ENCODE peak calls at places on chromosome 22, in seven cellular contexts. O, S, V, N, F, K and I are unnamed samples.

GRCh38 chr22:37643225-37643847 is 3.9 kb downstream of the SH3BP1 start:
- DNase-seq in O (peak), S (peak), V (peak), N (peak), F (peak), K (no peak), I (peak)

GRCh38 chr22:35517769-35518530 is 22.7 kb upstream of the RASD2 start:
- DNase-seq in O (no peak), S (no peak), V (no peak), N (no peak), F (no peak), K (no peak), I (no peak)

GRCh38 chr22:41940853-41941765 is 5.8 kb downstream of the CENPM start:
- DNase-seq in O (peak), S (peak), V (peak), N (peak), F (peak), K (peak), I (no peak)

GRCh38 chr22:17112491-17113042 is 8.6 kb downstream of the TMEM121B start:
- DNase-seq in O (no peak), S (no peak), V (no peak), N (no peak), F (no peak), K (no peak), I (no peak)

GRCh38 chr22:24093855-24094254 is 82.8 kb downstream of the CABIN1 start:
- DNase-seq in O (no peak), S (no peak), V (no peak), N (no peak), F (no peak), K (no peak), I (no peak)

GRCh38 chr22:17106785-17107546 is 14.2 kb downstream of the TMEM121B start:
- DNase-seq in O (no peak), S (peak), V (no peak), N (no peak), F (no peak), K (no peak), I (no peak)

GRCh38 chr22:16824718-16825687 is at the start of gene XKR3:
- DNase-seq in O (no peak), S (peak), V (no peak), N (no peak), F (no peak), K (no peak), I (no peak)

GRCh38 chr22:48702573-48703264 is 1125.0 kb downstream of the BRD1 start:
- DNase-seq in O (no peak), S (no peak), V (peak), N (no peak), F (no peak), K (no peak), I (no peak)

GRCh38 chr22:40406063-40406890 is 35.9 kb downstream of the SGSM3 start:
- DNase-seq in O (no peak), S (no peak), V (no peak), N (no peak), F (no peak), K (no peak), I (no peak)